ENCODE peak calls at places on chromosomes 16 and 17, in four cellular contexts. Y, H, P and K are unnamed samples.

GRCh38 chr16:18804540-18804939 is 3.2 kb upstream of the ARL6IP1 start:
- DNase-seq in Y (no peak), H (no peak), P (no peak), K (no peak)

GRCh38 chr16:28061702-28062101 is 1.8 kb downstream of the GSG1L start:
- DNase-seq in Y (no peak), H (no peak), P (no peak), K (no peak)

GRCh38 chr16:74862743-74863244 is 88.2 kb upstream of the FA2H start:
- DNase-seq in Y (peak), H (no peak), P (no peak), K (peak)

GRCh38 chr17:8948462-8948861 is 17.0 kb downstream of the PIK3R5 start:
- DNase-seq in Y (no peak), H (no peak), P (no peak), K (no peak)

GRCh38 chr16:84648595-84649510 is 542 bp downstream of the KLHL36 start:
- DNase-seq in Y (no peak), H (no peak), P (peak), K (peak)

GRCh38 chr17:82931696-82932060 is 91.9 kb upstream of the ZNF750 start:
- DNase-seq in Y (peak), H (no peak), P (peak), K (no peak)

GRCh38 chr17:35731932-35732805 is 730 bp downstream of the RASL10B start:
- DNase-seq in Y (no peak), H (no peak), P (no peak), K (peak)

GRCh38 chr17:81221371-81221841 is 1.4 kb downstream of the CEP131 start:
- DNase-seq in Y (no peak), H (no peak), P (no peak), K (no peak)

GRCh38 chr16:70159355-70160348 is 13.9 kb upstream of the CLEC18C start:
- DNase-seq in Y (no peak), H (no peak), P (no peak), K (peak)

GRCh38 chr17:4574448-4575045 is 9.8 kb upstream of the SMTNL2 start:
- DNase-seq in Y (no peak), H (no peak), P (no peak), K (no peak)

GRCh38 chr17:49976163-49976827 is 7.3 kb downstream of the DLX4 start:
- DNase-seq in Y (no peak), H (no peak), P (no peak), K (no peak)

GRCh38 chr16:10923650-10924214 is 18.5 kb downstream of the DEXI start:
- DNase-seq in Y (no peak), H (no peak), P (no peak), K (no peak)

DNA sequence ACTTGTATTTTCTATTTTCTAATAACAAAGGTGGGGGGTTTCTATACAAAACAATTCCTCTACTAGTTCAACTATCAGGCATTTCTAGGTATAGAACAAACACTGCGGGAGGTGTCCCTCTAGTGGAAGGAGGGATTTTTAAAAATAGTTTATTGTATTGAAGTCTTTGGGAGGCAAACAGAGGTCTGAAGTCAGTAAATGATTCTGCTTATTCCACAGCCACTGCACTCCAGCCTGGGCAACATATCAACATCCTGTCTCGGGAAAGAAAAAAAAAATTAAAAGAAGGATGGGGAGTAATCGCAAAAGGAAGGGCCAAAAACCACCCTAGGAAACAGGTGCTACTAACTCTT is 648 bp upstream of the ERCC4 start:
- DNase-seq in Y (peak), H (no peak), P (no peak), K (peak)
- TF ChIP-seq CTCF in Y (no peak), H (no peak), P (peak), K (peak)

DNA sequence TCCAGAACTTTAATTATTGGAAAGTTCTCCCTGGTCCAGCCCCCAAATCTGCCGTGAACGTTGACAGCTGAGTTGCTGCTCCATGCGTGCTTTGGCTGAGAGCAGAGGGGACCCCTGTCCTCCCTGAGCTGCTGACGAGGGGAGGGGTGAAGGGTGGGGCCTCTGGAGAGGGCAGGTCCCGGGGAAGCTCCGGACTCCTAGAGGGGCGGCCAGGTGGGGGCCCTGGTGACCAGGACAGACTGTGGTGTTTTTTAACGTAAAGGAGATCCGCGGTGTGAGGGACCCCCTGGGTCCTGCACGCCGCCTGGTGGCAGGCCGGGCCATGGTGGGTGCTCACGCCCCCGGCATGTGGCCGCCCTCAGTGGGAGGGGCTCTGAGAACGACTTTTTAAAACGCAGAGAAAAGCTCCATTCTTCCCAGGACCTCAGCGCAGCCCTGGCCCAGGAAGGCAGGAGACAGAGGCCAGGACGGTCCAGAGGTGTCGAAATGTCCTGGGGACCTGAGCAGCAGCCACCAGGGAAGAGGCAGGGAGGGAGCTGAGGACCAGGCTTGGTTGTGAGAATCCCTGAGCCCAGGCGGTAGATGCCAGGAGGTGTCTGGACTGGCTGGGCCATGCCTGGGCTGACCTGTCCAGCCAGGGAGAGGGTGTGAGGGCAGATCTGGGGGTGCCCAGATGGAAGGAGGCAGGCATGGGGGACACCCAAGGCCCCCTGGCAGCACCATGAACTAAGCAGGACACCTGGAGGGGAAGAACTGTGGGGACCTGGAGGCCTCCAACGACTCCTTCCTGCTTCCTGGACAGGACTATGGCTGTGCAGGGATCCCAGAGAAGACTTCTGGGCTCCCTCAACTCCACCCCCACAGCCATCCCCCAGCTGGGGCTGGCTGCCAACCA is at the start of gene MC1R:
- DNase-seq in Y (no peak), H (no peak), P (no peak), K (peak)
- TF ChIP-seq CTCF in Y (peak), H (peak), P (peak), K (no peak)

GRCh38 chr17:15262291-15263205 is 2.6 kb downstream of the PMP22 start:
- DNase-seq in Y (peak), H (no peak), P (peak), K (peak)
- TF ChIP-seq CTCF in Y (peak), H (no peak), P (peak), K (no peak)

DNA sequence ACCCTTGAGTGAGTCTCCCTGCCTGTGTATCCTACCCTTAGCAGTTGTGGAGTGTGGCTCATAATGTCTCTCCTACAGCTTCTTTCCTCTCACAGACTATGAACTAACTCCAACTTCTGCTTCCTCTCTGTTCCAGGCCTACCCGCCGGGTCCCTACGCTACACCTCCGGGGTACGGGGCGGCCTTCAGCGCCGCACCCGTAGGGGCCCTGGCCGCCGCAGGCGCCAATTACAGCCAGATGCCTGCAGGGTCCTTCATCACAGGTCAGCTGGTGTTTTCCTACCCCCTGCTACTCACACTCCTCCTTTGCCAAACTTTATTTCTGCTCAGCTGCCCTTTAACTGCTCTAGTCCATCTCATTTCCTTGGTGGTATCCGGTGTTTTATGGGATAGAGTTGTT is 5.4 kb downstream of the RNF227 start:
- DNase-seq in Y (no peak), H (no peak), P (no peak), K (no peak)
- TF ChIP-seq CTCF in Y (no peak), H (no peak), P (no peak), K (no peak)

GRCh38 chr16:59849716-59850115 is 1115.6 kb upstream of the GOT2 start:
- DNase-seq in Y (no peak), H (no peak), P (no peak), K (no peak)
- TF ChIP-seq CTCF in Y (no peak), H (peak), P (no peak), K (no peak)

DNA sequence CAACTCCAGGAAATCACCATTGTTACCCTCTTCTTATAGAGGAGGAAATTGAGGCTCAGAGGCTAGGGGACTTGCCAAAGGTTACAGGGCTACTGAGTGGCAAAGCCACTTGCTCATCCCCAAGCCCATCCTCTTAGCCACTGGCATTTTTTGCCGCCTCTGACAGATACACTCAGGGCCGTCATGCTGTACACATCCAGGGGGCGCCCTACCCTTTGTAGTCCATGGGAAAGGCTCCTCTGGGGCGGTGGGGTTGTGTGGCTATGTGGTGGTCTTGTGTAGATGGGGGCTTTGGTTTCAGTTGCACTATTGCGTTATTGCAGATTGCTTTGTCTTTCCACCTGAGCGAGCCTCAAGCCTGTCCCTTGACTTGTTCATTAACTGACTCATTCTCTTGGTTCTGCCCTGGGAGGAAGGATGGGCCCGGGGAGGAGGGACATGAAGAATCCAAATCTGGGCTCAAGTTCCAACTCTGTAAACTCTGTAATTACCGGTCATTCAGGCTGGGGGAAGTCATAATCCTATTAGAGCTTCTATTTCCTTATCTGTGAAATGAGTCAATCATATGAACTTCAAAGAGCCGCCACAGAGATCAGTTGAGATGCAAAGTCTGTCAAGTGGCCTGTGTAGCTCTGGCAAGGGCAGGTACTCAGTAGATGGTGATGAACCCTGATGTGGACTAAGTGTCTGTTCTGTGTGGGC is 2.8 kb downstream of the NOS2 start:
- DNase-seq in Y (no peak), H (no peak), P (no peak), K (no peak)
- TF ChIP-seq CTCF in Y (no peak), H (no peak), P (no peak), K (no peak)